ENCODE peak calls at places on chromosome 1, in six cellular contexts. One of them, this sample, is unnamed.

GRCh38 chr1:8374812-8375211 is 56.9 kb downstream of the SLC45A1 start:
- DNase-seq in glutamatergic neuron: no peak
- DNase-seq in endothelial cell: no peak
- DNase-seq in breast epithelium: peak; percentile 39
- DNase-seq in fibroblast of lung: peak; percentile 28
- DNase-seq in tibial artery: no peak
- DNase-seq in this sample: no peak

GRCh38 chr1:109969430-109969829 is 15.1 kb upstream of the AHCYL1 start:
- DNase-seq in fibroblast of lung: peak; percentile 72
- DNase-seq in tibial artery: no peak
- DNase-seq in breast epithelium: no peak
- DNase-seq in glutamatergic neuron: no peak
- DNase-seq in endothelial cell: no peak
- DNase-seq in this sample: no peak

GRCh38 chr1:24996456-24996855 is 66.4 kb upstream of the RUNX3 start:
- DNase-seq in endothelial cell: no peak
- DNase-seq in fibroblast of lung: no peak
- DNase-seq in breast epithelium: no peak
- DNase-seq in glutamatergic neuron: peak; percentile 6
- DNase-seq in tibial artery: no peak
- DNase-seq in this sample: no peak

GRCh38 chr1:202964755-202965440 is 2.2 kb downstream of the CYB5R1 start:
- DNase-seq in glutamatergic neuron: no peak
- DNase-seq in endothelial cell: no peak
- DNase-seq in fibroblast of lung: peak; percentile 71
- DNase-seq in breast epithelium: no peak
- DNase-seq in tibial artery: no peak
- DNase-seq in this sample: no peak

GRCh38 chr1:70666381-70667140 is 255.5 kb downstream of the CTH start:
- DNase-seq in glutamatergic neuron: no peak
- DNase-seq in breast epithelium: no peak
- DNase-seq in fibroblast of lung: no peak
- DNase-seq in tibial artery: no peak
- DNase-seq in endothelial cell: no peak
- DNase-seq in this sample: no peak

GRCh38 chr1:217506878-217507277 is 124.0 kb downstream of the GPATCH2 start:
- DNase-seq in glutamatergic neuron: no peak
- DNase-seq in fibroblast of lung: peak; percentile 38
- DNase-seq in endothelial cell: no peak
- DNase-seq in tibial artery: no peak
- DNase-seq in breast epithelium: no peak
- DNase-seq in this sample: no peak

GRCh38 chr1:207500306-207500705 is 4.3 kb downstream of the CR1 start:
- DNase-seq in endothelial cell: no peak
- DNase-seq in fibroblast of lung: no peak
- DNase-seq in glutamatergic neuron: no peak
- DNase-seq in tibial artery: no peak
- DNase-seq in breast epithelium: no peak
- DNase-seq in this sample: no peak

GRCh38 chr1:172219966-172220365 is 200.5 kb upstream of the C1orf105 start:
- DNase-seq in fibroblast of lung: no peak
- DNase-seq in glutamatergic neuron: no peak
- DNase-seq in tibial artery: no peak
- DNase-seq in breast epithelium: no peak
- DNase-seq in endothelial cell: no peak
- DNase-seq in this sample: no peak

GRCh38 chr1:34787461-34788420 is 5.1 kb upstream of the GJA4 start:
- DNase-seq in tibial artery: peak; percentile 87
- DNase-seq in breast epithelium: no peak
- DNase-seq in endothelial cell: peak; percentile 47
- DNase-seq in glutamatergic neuron: no peak
- DNase-seq in fibroblast of lung: peak; percentile 19
- DNase-seq in this sample: no peak
- TF ChIP-seq CTCF in tibial artery: peak; percentile 63
- TF ChIP-seq CTCF in breast epithelium: no peak
- TF ChIP-seq CTCF in endothelial cell: peak; percentile 36
- TF ChIP-seq CTCF in glutamatergic neuron: no peak
- TF ChIP-seq CTCF in fibroblast of lung: no peak
- TF ChIP-seq CTCF in this sample: no peak

DNA sequence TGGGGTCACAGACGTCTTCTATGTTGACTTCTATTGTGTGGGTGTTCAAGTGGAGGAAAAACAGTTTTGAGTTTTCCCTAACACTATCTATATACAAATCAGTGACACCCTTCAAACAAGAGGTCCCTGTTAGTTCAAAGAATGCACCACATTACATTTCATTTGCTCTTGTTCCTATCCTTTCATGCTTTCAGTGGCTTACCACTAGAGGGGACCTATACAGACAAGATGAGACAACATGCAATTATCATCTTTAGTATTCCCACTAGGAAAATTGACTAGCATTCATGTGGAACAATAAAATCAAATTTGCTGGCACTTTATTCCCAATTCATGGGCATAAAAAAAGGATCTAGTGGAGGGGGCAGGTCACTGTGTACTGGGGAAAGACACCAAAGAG is 13.3 kb upstream of the SIPA1L2 start:
- DNase-seq in breast epithelium: no peak
- DNase-seq in endothelial cell: no peak
- DNase-seq in fibroblast of lung: no peak
- DNase-seq in tibial artery: no peak
- DNase-seq in glutamatergic neuron: no peak
- DNase-seq in this sample: no peak
- TF ChIP-seq CTCF in breast epithelium: no peak
- TF ChIP-seq CTCF in endothelial cell: no peak
- TF ChIP-seq CTCF in fibroblast of lung: peak; percentile 37
- TF ChIP-seq CTCF in tibial artery: no peak
- TF ChIP-seq CTCF in glutamatergic neuron: no peak
- TF ChIP-seq CTCF in this sample: no peak

GRCh38 chr1:156480411-156481192 is 20.0 kb downstream of the MEF2D start:
- DNase-seq in breast epithelium: no peak
- DNase-seq in fibroblast of lung: no peak
- DNase-seq in glutamatergic neuron: peak; percentile 89
- DNase-seq in endothelial cell: peak; percentile 86
- DNase-seq in tibial artery: no peak
- DNase-seq in this sample: peak; percentile 78

GRCh38 chr1:156479093-156480014 is 21.2 kb downstream of the MEF2D start:
- DNase-seq in breast epithelium: no peak
- DNase-seq in fibroblast of lung: no peak
- DNase-seq in tibial artery: no peak
- DNase-seq in glutamatergic neuron: no peak
- DNase-seq in endothelial cell: no peak
- DNase-seq in this sample: no peak

GRCh38 chr1:156478250-156478627 is 22.3 kb downstream of the MEF2D start:
- DNase-seq in endothelial cell: no peak
- DNase-seq in breast epithelium: no peak
- DNase-seq in fibroblast of lung: no peak
- DNase-seq in glutamatergic neuron: no peak
- DNase-seq in tibial artery: peak; percentile 86
- DNase-seq in this sample: no peak

GRCh38 chr1:156481527-156481926 is 19.0 kb downstream of the MEF2D start:
- DNase-seq in fibroblast of lung: no peak
- DNase-seq in breast epithelium: no peak
- DNase-seq in endothelial cell: no peak
- DNase-seq in glutamatergic neuron: no peak
- DNase-seq in tibial artery: no peak
- DNase-seq in this sample: no peak

GRCh38 chr1:156480015-156480368 is 20.6 kb downstream of the MEF2D start:
- DNase-seq in breast epithelium: no peak
- DNase-seq in fibroblast of lung: no peak
- DNase-seq in endothelial cell: no peak
- DNase-seq in tibial artery: no peak
- DNase-seq in glutamatergic neuron: no peak
- DNase-seq in this sample: no peak
- TF ChIP-seq CTCF in breast epithelium: no peak
- TF ChIP-seq CTCF in fibroblast of lung: peak; percentile 10
- TF ChIP-seq CTCF in endothelial cell: no peak
- TF ChIP-seq CTCF in tibial artery: peak; percentile 14
- TF ChIP-seq CTCF in glutamatergic neuron: no peak
- TF ChIP-seq CTCF in this sample: no peak

DNA sequence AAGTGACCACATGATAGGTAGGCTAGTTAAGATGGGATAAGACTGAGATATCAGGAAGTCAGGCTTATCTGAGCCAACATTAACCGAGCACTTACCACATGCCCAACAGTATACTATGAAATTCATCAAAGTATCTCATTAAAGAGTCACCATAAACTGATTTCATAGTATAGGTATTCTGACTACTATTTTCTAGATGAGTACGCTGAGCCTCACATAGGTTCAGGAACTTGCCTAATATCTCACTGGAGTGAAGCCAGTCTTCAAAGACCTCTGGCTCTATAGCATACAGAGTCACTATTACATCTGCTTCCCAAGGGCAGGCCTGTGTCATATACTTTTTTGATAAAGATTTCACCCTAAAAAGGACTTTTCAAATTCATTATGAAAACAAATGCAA is 115.6 kb upstream of the NGF start:
- DNase-seq in endothelial cell: no peak
- DNase-seq in breast epithelium: no peak
- DNase-seq in tibial artery: no peak
- DNase-seq in glutamatergic neuron: no peak
- DNase-seq in fibroblast of lung: no peak
- DNase-seq in this sample: no peak
- TF ChIP-seq CTCF in endothelial cell: no peak
- TF ChIP-seq CTCF in breast epithelium: no peak
- TF ChIP-seq CTCF in tibial artery: no peak
- TF ChIP-seq CTCF in glutamatergic neuron: no peak
- TF ChIP-seq CTCF in fibroblast of lung: no peak
- TF ChIP-seq CTCF in this sample: no peak

GRCh38 chr1:156136970-156137483 is 16.4 kb upstream of the SEMA4A start:
- DNase-seq in glutamatergic neuron: no peak
- DNase-seq in breast epithelium: no peak
- DNase-seq in tibial artery: no peak
- DNase-seq in endothelial cell: no peak
- DNase-seq in fibroblast of lung: no peak
- DNase-seq in this sample: no peak
- TF ChIP-seq CTCF in glutamatergic neuron: no peak
- TF ChIP-seq CTCF in breast epithelium: no peak
- TF ChIP-seq CTCF in tibial artery: no peak
- TF ChIP-seq CTCF in endothelial cell: no peak
- TF ChIP-seq CTCF in fibroblast of lung: no peak
- TF ChIP-seq CTCF in this sample: no peak

This sample was measured in nephron progenitor cell.